ENCODE peak calls at places on chromosomes 11 and 22, in five cellular contexts. I, L, N, K and A are unnamed samples.

GRCh38 chr11:46560300-46561025 is 33.4 kb downstream of the AMBRA1 start:
- DNase-seq in I (no peak), N (no peak), K (no peak), L (no peak), A (no peak)

GRCh38 chr11:46537851-46538295 is 56.0 kb downstream of the AMBRA1 start:
- DNase-seq in L (no peak), K (peak; percentile 69), N (peak; percentile 71), I (peak; percentile 75), A (peak; percentile 69)

GRCh38 chr11:19398772-19399542 is 158.2 kb upstream of the E2F8 start:
- DNase-seq in N (no peak), I (no peak), L (peak; percentile 91), K (no peak), A (no peak)

GRCh38 chr22:27462190-27462589 is 339.4 kb downstream of the MN1 start:
- DNase-seq in I (no peak), N (no peak), L (no peak), K (no peak), A (no peak)

GRCh38 chr11:65716294-65716693 is 4.2 kb downstream of the KAT5 start:
- DNase-seq in K (no peak), N (no peak), L (no peak), I (no peak), A (no peak)

GRCh38 chr11:11265994-11266606 is 87.0 kb downstream of the CSNK2A3 start:
- DNase-seq in N (peak; percentile 66), K (peak; percentile 63), L (no peak), I (peak; percentile 64), A (peak; percentile 68)

GRCh38 chr11:95692526-95693270 is 96.9 kb downstream of the FAM76B start:
- DNase-seq in N (no peak), I (no peak), K (no peak), L (no peak), A (no peak)

GRCh38 chr11:41222236-41222635 is 237.2 kb downstream of the LRRC4C start:
- DNase-seq in L (no peak), I (no peak), K (no peak), N (no peak), A (no peak)

GRCh38 chr11:79437274-79437980 is 3.4 kb downstream of the TENM4 start:
- DNase-seq in N (peak; percentile 78), L (no peak), I (no peak), K (no peak), A (peak; percentile 70)

GRCh38 chr11:70251583-70252285 is 18.8 kb upstream of the PPFIA1 start:
- DNase-seq in I (no peak), L (no peak), N (peak; percentile 27), K (no peak), A (no peak)

GRCh38 chr11:131914299-131914902 is 544.0 kb downstream of the NTM start:
- DNase-seq in N (no peak), I (no peak), K (no peak), L (no peak), A (no peak)
- TF ChIP-seq CTCF in N (peak; percentile 64), I (no peak), K (no peak), L (peak; percentile 51), A (peak; percentile 58)

GRCh38 chr22:19419086-19419463 is 12.5 kb downstream of the HIRA start:
- DNase-seq in N (no peak), I (no peak), K (no peak), L (no peak), A (no peak)
- TF ChIP-seq CTCF in N (no peak), I (no peak), K (no peak), L (no peak), A (no peak)

DNA sequence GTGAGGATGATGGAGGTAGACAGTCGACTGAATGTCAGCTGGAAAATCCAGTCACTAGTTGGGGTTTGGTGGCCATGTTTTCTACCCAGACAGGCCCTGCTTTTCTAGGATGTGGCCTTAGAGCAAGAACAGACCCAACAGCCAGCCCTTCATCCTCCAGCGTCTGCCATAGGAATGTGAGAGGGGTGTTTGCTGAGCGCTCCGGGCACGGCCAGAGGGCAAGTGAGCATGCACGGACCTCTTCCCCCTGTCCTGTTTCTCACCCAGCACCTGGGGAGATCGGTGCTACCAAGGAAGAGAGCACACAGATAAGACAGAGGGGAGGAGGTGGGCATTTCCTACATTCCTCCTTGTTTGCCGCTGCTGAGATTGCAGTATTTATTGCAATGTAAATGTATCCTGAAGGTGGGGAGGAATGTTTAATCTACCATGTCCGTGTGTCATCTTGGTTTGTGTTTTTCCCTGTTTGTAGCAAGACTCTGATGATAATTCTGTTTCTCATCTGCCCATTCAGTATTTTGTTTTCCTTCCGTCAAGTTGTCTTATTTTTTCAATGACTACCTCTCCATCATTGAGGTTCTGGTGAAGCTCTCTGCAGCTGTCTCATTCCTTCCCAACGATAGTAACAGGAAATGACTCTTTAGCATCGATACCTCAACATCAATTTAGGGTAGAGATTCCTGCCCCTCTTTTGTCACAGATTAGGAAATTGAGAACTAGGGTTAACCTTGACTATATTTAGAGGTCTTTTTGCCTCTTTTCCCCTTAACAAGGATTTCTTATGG is 4.9 kb upstream of the ATF4 start:
- DNase-seq in N (no peak), I (no peak), L (no peak), K (no peak), A (no peak)
- TF ChIP-seq CTCF in N (no peak), I (no peak), L (no peak), K (no peak), A (no peak)

DNA sequence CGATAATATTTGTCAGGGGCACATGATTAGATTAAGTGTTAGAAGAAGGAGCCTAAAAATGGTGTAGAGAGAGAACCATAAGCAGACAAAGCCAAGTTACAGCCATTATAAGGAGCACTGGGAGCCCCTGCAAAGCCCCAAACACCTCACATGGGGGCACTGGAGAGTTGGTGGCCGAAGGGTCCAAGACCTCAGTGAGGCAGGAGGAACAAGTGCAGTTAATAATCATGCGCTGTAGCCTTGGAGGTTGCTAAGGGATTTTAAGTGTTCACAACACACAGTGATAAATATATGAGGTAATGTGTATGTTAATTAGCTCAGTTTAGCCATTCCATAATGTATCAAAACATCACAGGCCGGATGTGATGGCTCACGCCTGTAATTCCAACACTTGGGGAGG is 54.4 kb upstream of the JAM3 start:
- DNase-seq in N (peak; percentile 66), L (no peak), I (no peak), K (no peak), A (peak; percentile 39)
- TF ChIP-seq CTCF in N (peak; percentile 26), L (peak; percentile 43), I (no peak), K (no peak), A (no peak)

GRCh38 chr11:32987851-32988250 is 27.8 kb upstream of the DEPDC7 start:
- DNase-seq in L (no peak), N (no peak), I (no peak), K (no peak), A (no peak)

GRCh38 chr11:32985600-32985999 is 30.1 kb upstream of the DEPDC7 start:
- DNase-seq in L (no peak), I (no peak), K (no peak), N (no peak), A (no peak)

GRCh38 chr11:32990481-32990880 is 25.2 kb upstream of the DEPDC7 start:
- DNase-seq in K (no peak), I (no peak), L (no peak), N (no peak), A (no peak)

GRCh38 chr11:32991898-32992297 is 23.8 kb upstream of the DEPDC7 start:
- DNase-seq in I (no peak), K (no peak), L (no peak), N (no peak), A (no peak)

DNA sequence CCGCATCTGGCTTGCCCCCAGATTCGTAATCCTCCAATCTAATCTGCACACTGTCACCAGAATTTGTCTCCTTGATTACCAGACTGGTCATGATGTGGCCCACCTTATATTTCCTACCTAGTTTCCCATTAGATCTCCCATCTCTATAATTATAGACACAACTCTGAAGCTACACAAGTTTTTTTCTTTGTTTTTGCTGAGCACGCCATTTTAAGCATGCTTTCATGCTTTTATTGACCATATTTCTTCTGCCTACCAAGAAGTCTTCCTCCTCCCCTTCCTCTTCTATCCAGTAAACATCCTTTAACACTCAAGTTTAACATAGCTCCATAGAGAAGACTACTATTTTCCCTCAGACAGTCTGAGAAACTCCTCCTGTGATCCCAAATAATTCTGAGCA is 24.3 kb upstream of the DEPDC7 start:
- DNase-seq in I (no peak), L (no peak), K (no peak), N (no peak), A (no peak)
- TF ChIP-seq CTCF in I (no peak), L (no peak), K (no peak), N (no peak), A (no peak)

DNA sequence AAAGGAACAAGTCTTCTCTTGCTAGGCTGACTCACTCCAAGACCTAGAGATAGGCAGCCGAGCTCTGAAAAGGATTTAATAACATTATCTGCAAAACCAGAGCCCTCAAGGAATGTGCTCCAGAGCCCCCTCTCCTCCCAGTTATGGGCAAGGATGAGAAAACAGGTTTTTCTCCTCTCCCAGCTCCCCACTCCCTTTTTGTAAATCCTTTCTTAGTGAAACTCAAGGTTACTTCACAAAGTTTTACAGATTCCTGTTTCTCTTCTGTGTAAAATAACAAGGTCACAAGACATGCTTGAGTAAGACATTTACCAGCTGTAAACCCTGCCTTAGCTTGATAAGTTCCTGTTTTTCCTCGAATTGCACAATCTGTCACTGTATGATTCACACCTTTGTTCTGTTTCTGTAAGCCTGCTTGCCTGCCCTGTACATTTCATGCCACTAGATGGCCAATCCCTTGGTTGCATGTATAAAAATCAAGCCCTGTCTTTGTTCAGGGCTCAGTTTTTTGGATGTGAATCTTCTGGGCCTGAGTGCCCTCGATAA is 489.4 kb downstream of the KCNA4 start:
- DNase-seq in K (no peak), I (peak; percentile 4), N (no peak), L (peak; percentile 3), A (no peak)
- TF ChIP-seq CTCF in K (no peak), I (peak; percentile 27), N (peak; percentile 62), L (peak; percentile 25), A (peak; percentile 36)